ENCODE peak calls at places on chromosomes 16 and 17, in nine cellular contexts. J is Peyer's patch, E is stomach, O is prostate gland, M is K562, V is right lobe of liver, L is A549, I is ovary, G is IMR-90. F is an unnamed sample.

GRCh38 chr17:40190197-40191021 is 13.1 kb downstream of the RAPGEFL1 start:
- DNase-seq in O (no peak), V (no peak), G (no peak), E (no peak), L (peak; percentile 87), M (peak; percentile 49), J (no peak), I (no peak), F (no peak)

GRCh38 chr16:57993452-57993851 is 7.0 kb downstream of the ZNF319 start:
- DNase-seq in O (no peak), I (no peak), E (no peak), M (no peak), V (no peak), G (no peak), L (no peak), J (no peak), F (no peak)

GRCh38 chr16:22109258-22109898 is 17.0 kb downstream of the VWA3A start:
- DNase-seq in V (no peak), L (no peak), M (no peak), J (no peak), O (no peak), E (no peak), G (no peak), I (no peak), F (no peak)

GRCh38 chr16:66894948-66895696 is 14.8 kb downstream of the PDP2 start:
- DNase-seq in G (peak; percentile 76), O (peak; percentile 34), E (peak; percentile 73), M (peak; percentile 57), I (peak; percentile 81), V (peak; percentile 54), L (peak; percentile 58), J (peak; percentile 75), F (no peak)

GRCh38 chr17:491086-492014 is 138.7 kb upstream of the RPH3AL start:
- DNase-seq in G (peak; percentile 69), O (peak; percentile 37), L (peak; percentile 41), M (peak; percentile 73), E (peak; percentile 54), I (peak; percentile 72), V (peak; percentile 59), J (peak; percentile 68), F (no peak)

GRCh38 chr16:14002416-14002815 is 68.7 kb upstream of the MRTFB start:
- DNase-seq in J (no peak), L (no peak), M (no peak), O (no peak), V (no peak), E (no peak), G (no peak), I (no peak), F (no peak)

GRCh38 chr16:16036359-16036792 is 87.0 kb downstream of the ABCC1 start:
- DNase-seq in O (no peak), I (no peak), E (peak; percentile 74), J (no peak), G (no peak), M (no peak), L (no peak), V (no peak), F (no peak)

GRCh38 chr17:44004761-44005526 is 522 bp downstream of the NAGS start:
- DNase-seq in V (peak; percentile 57), J (peak; percentile 91), I (peak; percentile 28), M (no peak), O (no peak), L (no peak), G (no peak), E (peak; percentile 36), F (no peak)

GRCh38 chr16:87922250-87922871 is 14.0 kb downstream of the CA5A start:
- DNase-seq in G (no peak), I (no peak), J (no peak), M (no peak), V (peak; percentile 59), O (no peak), L (no peak), E (peak; percentile 70), F (no peak)

GRCh38 chr17:14471052-14471451 is 170.2 kb downstream of the HS3ST3B1 start:
- DNase-seq in G (peak; percentile 94), I (no peak), V (no peak), E (no peak), O (no peak), L (peak; percentile 50), J (no peak), M (no peak), F (no peak)

GRCh38 chr17:46192484-46193245 is 564 bp downstream of the KANSL1 start:
- DNase-seq in G (peak; percentile 54), M (peak; percentile 91), I (peak; percentile 71), V (peak; percentile 64), E (peak; percentile 57), O (peak; percentile 59), L (peak; percentile 89), J (no peak), F (no peak)

DNA sequence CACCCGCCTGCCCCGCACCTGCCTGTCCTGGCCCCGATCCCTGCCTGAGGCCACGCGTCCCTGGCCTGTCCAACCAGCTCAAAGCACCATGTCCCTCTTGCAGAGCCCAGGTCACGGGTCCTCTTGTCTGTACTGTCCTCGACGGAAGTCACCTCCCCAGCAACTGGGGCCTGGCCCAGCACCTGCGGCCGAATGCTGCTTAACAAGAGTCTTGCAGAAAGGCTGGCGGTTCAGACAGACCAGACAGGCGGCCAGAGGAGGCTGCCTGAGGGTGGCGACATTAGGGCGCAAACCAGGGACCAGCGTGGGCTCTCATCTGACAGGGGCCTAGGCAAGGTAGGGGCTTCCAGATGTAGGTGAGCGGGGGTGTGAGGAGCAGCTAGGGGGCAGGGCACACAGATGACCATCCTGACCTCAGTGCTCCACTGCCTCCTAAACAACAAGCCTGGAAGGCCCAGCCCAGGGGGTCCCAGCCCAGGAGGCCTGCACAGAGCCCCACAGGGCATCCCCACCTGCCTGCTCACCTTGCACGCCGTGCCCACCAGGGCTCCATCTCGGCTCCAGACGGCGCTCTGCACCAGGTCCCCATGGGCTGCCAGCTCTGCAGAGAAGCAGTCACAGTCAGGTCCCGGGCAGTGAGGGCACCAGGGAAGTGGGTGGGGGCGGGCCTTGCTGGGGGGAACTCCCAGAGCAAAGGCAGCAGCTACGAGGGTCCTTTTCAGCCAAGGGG is 11.3 kb downstream of the CORO7 start:
- DNase-seq in L (no peak), J (peak; percentile 46), I (peak; percentile 20), V (no peak), E (no peak), O (no peak), M (no peak), G (no peak), F (no peak)
- TF ChIP-seq POLR2A in L (no peak), J (no peak), I (no peak), V (no peak), E (no peak), O (no peak), M (no peak), G (no peak), F (no peak)

DNA sequence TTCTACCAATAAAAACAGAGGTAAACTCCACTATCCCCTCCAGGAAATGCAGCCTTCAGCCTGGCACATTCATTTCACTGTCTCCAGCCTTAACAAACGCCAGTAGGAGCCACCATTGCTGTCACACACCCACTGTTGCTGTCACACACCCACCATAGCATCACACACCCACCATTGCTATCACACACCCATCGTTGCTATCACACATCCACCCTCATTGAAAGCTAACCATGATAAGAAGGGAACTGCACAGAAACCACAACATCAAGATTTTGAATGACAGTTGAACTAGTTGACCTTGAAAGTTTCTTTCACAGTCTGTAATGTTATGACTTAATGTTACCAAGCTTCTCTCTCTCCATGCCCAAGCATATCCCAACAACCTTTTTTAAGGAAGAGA is 38.1 kb downstream of the SHCBP1 start:
- DNase-seq in M (no peak), E (no peak), J (no peak), G (no peak), I (no peak), L (no peak), V (no peak), O (no peak), F (no peak)
- H3K4me1 ChIP-seq in M (peaks cover 3% of the 10 kb centered on the region), E (no peaks in the 10 kb centered on the region), J (no peaks in the 10 kb centered on the region), G (no peaks in the 10 kb centered on the region), I (no peaks in the 10 kb centered on the region), L (no peaks in the 10 kb centered on the region), V (no peaks in the 10 kb centered on the region), O (no peaks in the 10 kb centered on the region), F (no peaks in the 10 kb centered on the region)

GRCh38 chr17:76593338-76593737 is 7.7 kb upstream of the ST6GALNAC2 start:
- DNase-seq in J (no peak), L (no peak), M (no peak), O (no peak), G (peak; percentile 31), I (no peak), V (no peak), E (no peak), F (no peak)
- TF ChIP-seq CTCF in J (no peak), L (no peak), M (no peak), O (no peak), G (no peak), I (no peak), V (no peak), E (no peak), F (no peak)

GRCh38 chr17:20914658-20915057 is 128.2 kb downstream of the USP22 start:
- DNase-seq in J (no peak), E (no peak), O (no peak), I (no peak), L (no peak), M (no peak), G (no peak), V (no peak), F (no peak)
- TF ChIP-seq POLR2A in J (no peak), E (no peak), O (no peak), I (no peak), L (no peak), M (no peak), G (no peak), V (no peak), F (no peak)

GRCh38 chr17:36593651-36594316 is 2.1 kb downstream of the DHRS11 start:
- DNase-seq in O (no peak), V (no peak), E (no peak), I (no peak), L (no peak), M (no peak), G (no peak), J (peak; percentile 63), F (no peak)
- H3K4me1 ChIP-seq in O (peaks cover 6% of the 10 kb centered on the region), V (peaks cover 16% of the 10 kb centered on the region), E (peaks cover 33% of the 10 kb centered on the region), I (peaks cover 9% of the 10 kb centered on the region), L (peaks cover 16% of the 10 kb centered on the region), M (peaks cover 71% of the 10 kb centered on the region), G (peaks cover 5% of the 10 kb centered on the region), J (peaks cover 4% of the 10 kb centered on the region), F (peaks cover 11% of the 10 kb centered on the region)

DNA sequence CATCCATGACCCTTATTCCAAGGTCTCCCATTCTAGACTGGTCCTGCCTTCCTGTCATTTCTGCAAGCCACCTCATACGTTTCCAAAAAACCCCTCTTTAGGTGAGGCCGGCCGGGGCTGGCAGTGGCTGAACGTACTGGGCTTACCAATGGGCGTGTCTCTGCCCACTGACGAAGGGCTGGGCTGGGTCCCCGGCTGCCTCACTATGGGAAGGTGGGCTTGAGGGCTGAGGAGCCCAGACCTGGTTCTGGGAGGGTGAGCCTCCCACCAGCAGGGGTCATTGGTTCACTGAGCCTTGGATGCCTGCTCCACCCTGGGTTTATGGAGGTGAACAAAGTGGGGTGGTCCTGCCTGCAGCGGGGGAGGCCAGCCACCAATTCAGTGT is 19.9 kb downstream of the KDM8 start:
- DNase-seq in V (no peak), L (no peak), M (no peak), G (no peak), I (no peak), O (no peak), E (no peak), J (no peak), F (no peak)
- TF ChIP-seq CTCF in V (no peak), L (no peak), M (peak; percentile 22), G (no peak), I (no peak), O (no peak), E (no peak), J (no peak), F (no peak)

F was measured in vagina.